ENCODE peak calls at places on chromosomes 2 and 18, in six cellular contexts. P, D, G, J, N and O are unnamed samples.

GRCh38 chr2:41908349-41908748 is 139.5 kb upstream of the PKDCC start:
- DNase-seq in P (no peak), D (no peak), G (no peak), J (no peak), N (no peak), O (no peak)

GRCh38 chr18:26700201-26700600 is 151.8 kb upstream of the KCTD1 start:
- DNase-seq in P (no peak), D (no peak), G (no peak), J (no peak), N (no peak), O (no peak)

GRCh38 chr18:24019641-24020331 is 5.2 kb downstream of the TTC39C start:
- DNase-seq in P (no peak), D (no peak), G (no peak), J (no peak), N (no peak), O (no peak)

GRCh38 chr2:8779795-8780194 is 57.6 kb downstream of the KIDINS220 start:
- DNase-seq in P (no peak), D (no peak), G (no peak), J (no peak), N (no peak), O (no peak)

GRCh38 chr2:62471816-62472215 is 34.2 kb downstream of the TMEM17 start:
- DNase-seq in P (no peak), D (no peak), G (no peak), J (peak; percentile 87), N (peak; percentile 44), O (no peak)

GRCh38 chr2:114108819-114109416 is 219.0 kb downstream of the ACTR3 start:
- DNase-seq in P (no peak), D (no peak), G (peak; percentile 14), J (no peak), N (no peak), O (no peak)

GRCh38 chr2:211416373-211416772 is 860.0 kb downstream of the CPS1 start:
- DNase-seq in P (no peak), D (no peak), G (no peak), J (no peak), N (no peak), O (no peak)

GRCh38 chr2:83376731-83377130 is 1082.3 kb downstream of the SUCLG1 start:
- DNase-seq in P (no peak), D (no peak), G (no peak), J (no peak), N (no peak), O (no peak)

GRCh38 chr2:238582159-238582558 is 155.4 kb downstream of the ASB1 start:
- DNase-seq in P (no peak), D (no peak), G (no peak), J (no peak), N (no peak), O (no peak)

GRCh38 chr2:121309801-121310200 is 24.8 kb upstream of the TFCP2L1 start:
- DNase-seq in P (no peak), D (no peak), G (no peak), J (no peak), N (no peak), O (no peak)

GRCh38 chr2:197121756-197122385 is 188.7 kb downstream of the ANKRD44 start:
- DNase-seq in P (no peak), D (no peak), G (no peak), J (no peak), N (no peak), O (no peak)

GRCh38 chr2:127226132-127226519 is 6.0 kb upstream of the CYP27C1 start:
- DNase-seq in P (no peak), D (no peak), G (no peak), J (no peak), N (no peak), O (no peak)

GRCh38 chr2:149183187-149183586 is 144.7 kb downstream of the LYPD6B start:
- DNase-seq in P (no peak), D (no peak), G (no peak), J (no peak), N (no peak), O (no peak)

GRCh38 chr2:6053711-6054393 is 361.7 kb downstream of the SOX11 start:
- DNase-seq in P (no peak), D (no peak), G (no peak), J (no peak), N (no peak), O (no peak)

GRCh38 chr2:188645982-188646381 is 328.2 kb upstream of the COL3A1 start:
- DNase-seq in P (no peak), D (no peak), G (no peak), J (no peak), N (no peak), O (no peak)

GRCh38 chr18:80247403-80247916 is at the start of gene PARD6G:
- DNase-seq in P (no peak), D (peak; percentile 64), G (peak; percentile 63), J (peak; percentile 93), N (peak; percentile 81), O (peak; percentile 82)

GRCh38 chr2:224523626-224524577 is 61.3 kb downstream of the CUL3 start:
- DNase-seq in P (no peak), D (no peak), G (no peak), J (no peak), N (no peak), O (no peak)

GRCh38 chr2:197205590-197206215 is 104.9 kb downstream of the ANKRD44 start:
- DNase-seq in P (peak; percentile 60), D (no peak), G (no peak), J (no peak), N (no peak), O (no peak)

GRCh38 chr2:153871231-153872221 is at the start of gene GALNT13:
- DNase-seq in P (no peak), D (peak; percentile 65), G (peak; percentile 84), J (peak; percentile 15), N (peak; percentile 14), O (peak; percentile 79)

GRCh38 chr18:72808688-72809087 is 59.1 kb downstream of the NETO1 start:
- DNase-seq in P (no peak), D (no peak), G (no peak), J (no peak), N (no peak), O (no peak)

GRCh38 chr2:100237770-100238169 is 84.5 kb downstream of the LONRF2 start:
- DNase-seq in P (no peak), D (no peak), G (no peak), J (no peak), N (no peak), O (no peak)

GRCh38 chr18:76488190-76488589 is 6.9 kb downstream of the ZNF516 start:
- DNase-seq in P (no peak), D (peak; percentile 67), G (no peak), J (no peak), N (no peak), O (peak; percentile 34)

GRCh38 chr18:76985156-76985950 is 147.2 kb downstream of the MBP start:
- DNase-seq in P (no peak), D (no peak), G (no peak), J (no peak), N (no peak), O (no peak)

GRCh38 chr2:8679827-8680731 is 1.8 kb upstream of the ID2 start:
- DNase-seq in P (peak; percentile 42), D (peak; percentile 68), G (peak; percentile 26), J (peak; percentile 49), N (no peak), O (no peak)

GRCh38 chr2:88024509-88024908 is 8.2 kb upstream of the RNU2-63P start:
- DNase-seq in P (no peak), D (no peak), G (no peak), J (no peak), N (no peak), O (no peak)

GRCh38 chr18:2651981-2652380 is 3.5 kb upstream of the SMCHD1 start:
- DNase-seq in P (no peak), D (no peak), G (no peak), J (no peak), N (no peak), O (no peak)

GRCh38 chr18:2655153-2655953 is at the start of gene SMCHD1:
- DNase-seq in P (peak; percentile 92), D (peak; percentile 76), G (peak; percentile 83), J (peak; percentile 87), N (peak; percentile 93), O (peak; percentile 97)

GRCh38 chr18:2654828-2655152 is 736 bp upstream of the SMCHD1 start:
- DNase-seq in P (no peak), D (peak; percentile 33), G (no peak), J (no peak), N (no peak), O (no peak)

GRCh38 chr18:2654105-2654827 is 1.3 kb upstream of the SMCHD1 start:
- DNase-seq in P (no peak), D (no peak), G (no peak), J (no peak), N (no peak), O (no peak)

DNA sequence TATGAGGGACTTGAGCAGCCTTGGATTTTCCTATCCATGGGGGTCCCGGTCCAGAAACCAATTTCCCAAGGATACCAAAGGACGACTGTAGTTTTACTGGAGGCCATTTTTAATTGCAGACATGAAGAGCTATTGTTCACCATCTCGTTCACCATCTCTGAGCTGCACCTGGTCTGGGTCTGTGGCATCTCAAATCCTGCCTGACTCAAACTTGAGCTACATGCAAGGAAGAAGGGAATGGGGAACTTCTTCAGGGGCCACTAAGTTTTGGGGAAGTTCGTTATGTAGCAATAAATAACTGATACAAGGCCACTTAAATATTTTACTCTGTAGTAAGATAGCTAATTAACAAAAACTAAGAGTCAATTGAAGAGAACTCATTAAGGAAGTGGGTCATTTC is 2.1 kb upstream of the SMCHD1 start:
- DNase-seq in P (no peak), D (no peak), G (no peak), J (no peak), N (no peak), O (no peak)
- H3K4me3 ChIP-seq in P (no peak overlapping the region), D (no peak overlapping the region), G (no peak overlapping the region), J (no peak overlapping the region), N (no peak overlapping the region), O (no peak overlapping the region)

GRCh38 chr2:150989969-150990368 is 271.7 kb downstream of the RBM43 start:
- DNase-seq in P (no peak), D (no peak), G (no peak), J (no peak), N (no peak), O (no peak)
- H3K27ac ChIP-seq in P (no peak overlapping the region), D (no peak overlapping the region), G (no peak overlapping the region), J (no peak overlapping the region), N (no peak overlapping the region), O (no peak overlapping the region)

DNA sequence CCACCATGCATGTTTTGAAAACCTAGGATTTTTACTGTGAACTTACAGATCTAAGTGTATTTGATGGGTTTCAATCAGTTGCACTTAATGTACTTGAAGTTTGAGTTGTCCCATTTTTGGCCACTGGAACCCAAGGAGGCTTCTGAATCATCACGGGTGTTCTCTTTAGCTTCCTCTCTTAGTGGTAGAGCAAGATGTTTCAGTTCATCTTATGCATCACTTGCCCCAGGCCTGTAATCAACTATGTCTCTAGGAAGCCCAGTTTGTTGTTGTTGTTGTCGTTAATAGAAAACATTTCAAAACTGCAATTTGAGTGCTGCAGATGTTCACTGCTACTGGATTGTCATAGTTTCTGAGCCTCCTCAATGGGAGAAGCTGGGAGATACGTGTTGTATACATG is 97.0 kb downstream of the FHOD3 start:
- DNase-seq in P (no peak), D (no peak), G (no peak), J (no peak), N (no peak), O (no peak)
- H3K4me3 ChIP-seq in P (no peak overlapping the region), D (no peak overlapping the region), G (no peak overlapping the region), J (no peak overlapping the region), N (no peak overlapping the region), O (no peak overlapping the region)

GRCh38 chr2:231399853-231400667 is 4.5 kb downstream of the B3GNT7 start:
- DNase-seq in P (no peak), D (peak; percentile 19), G (no peak), J (peak; percentile 83), N (peak; percentile 52), O (no peak)
- H3K27ac ChIP-seq in P (no peak overlapping the region), D (no peak overlapping the region), G (no peak overlapping the region), J (peak overlapping the region; percentile 68), N (no peak overlapping the region), O (peak overlapping the region; percentile 67)

GRCh38 chr18:906416-907170 is 1.9 kb downstream of the ADCYAP1 start:
- DNase-seq in P (no peak), D (no peak), G (no peak), J (no peak), N (no peak), O (no peak)
- H3K4me3 ChIP-seq in P (no peak overlapping the region), D (no peak overlapping the region), G (peak overlapping the region; percentile 67), J (peak overlapping the region; percentile 25), N (peak overlapping the region; percentile 59), O (peak overlapping the region; percentile 31)